ENCODE peak calls at places on chromosomes 5 and 9, in eight cellular contexts. Q, V, P, L, W, D, X and H are unnamed samples.

GRCh38 chr9:113373255-113373654 is 3.5 kb downstream of the HDHD3 start:
- DNase-seq in Q (no peak), D (no peak), V (no peak), W (no peak), P (no peak), X (no peak), L (no peak), H (no peak)

GRCh38 chr5:144232285-144232684 is 61.6 kb downstream of the KCTD16 start:
- DNase-seq in D (no peak), W (no peak), Q (no peak), X (no peak), V (no peak), L (no peak), P (no peak), H (no peak)

GRCh38 chr5:1210832-1211251 is 9.4 kb downstream of the SLC6A19 start:
- DNase-seq in Q (no peak), X (no peak), P (no peak), D (no peak), W (no peak), V (no peak), L (no peak), H (no peak)

GRCh38 chr9:75616052-75616451 is 274.4 kb upstream of the PCSK5 start:
- DNase-seq in W (no peak), P (no peak), Q (no peak), L (no peak), X (no peak), V (no peak), D (no peak), H (no peak)

GRCh38 chr9:28004900-28005299 is 431.6 kb upstream of the C9orf72 start:
- DNase-seq in W (no peak), V (no peak), P (no peak), L (no peak), Q (no peak), X (no peak), D (no peak), H (no peak)

GRCh38 chr5:19927919-19928318 is 60.1 kb downstream of the CDH18 start:
- DNase-seq in P (no peak), V (peak), X (no peak), Q (no peak), L (no peak), W (no peak), D (peak), H (no peak)

GRCh38 chr5:151570512-151571269 is 20.4 kb downstream of the FAT2 start:
- DNase-seq in W (no peak), P (no peak), X (no peak), D (no peak), V (peak), Q (no peak), L (no peak), H (no peak)

GRCh38 chr5:58046371-58046770 is 413.5 kb downstream of the PLK2 start:
- DNase-seq in P (no peak), V (no peak), X (no peak), D (no peak), Q (no peak), W (no peak), L (no peak), H (no peak)

GRCh38 chr5:112735702-112736101 is 2.0 kb upstream of the APC start:
- DNase-seq in X (no peak), P (no peak), D (no peak), L (no peak), Q (no peak), W (no peak), V (no peak), H (no peak)

GRCh38 chr9:98038958-98039357 is 17.6 kb upstream of the NANS start:
- DNase-seq in W (no peak), X (no peak), Q (no peak), P (no peak), L (no peak), D (no peak), V (no peak), H (no peak)

GRCh38 chr5:79962580-79963222 is 28.4 kb downstream of the MTX3 start:
- DNase-seq in W (no peak), Q (no peak), V (no peak), D (no peak), P (no peak), L (no peak), X (no peak), H (peak)

GRCh38 chr9:113887436-113887835 is 11.3 kb downstream of the ZNF618 start:
- DNase-seq in P (no peak), L (no peak), V (no peak), W (no peak), Q (no peak), X (no peak), D (no peak), H (peak)

GRCh38 chr5:1850324-1851154 is 32.2 kb downstream of the IRX4 start:
- DNase-seq in L (no peak), V (peak), Q (no peak), P (no peak), X (no peak), W (no peak), D (no peak), H (no peak)

GRCh38 chr9:35510745-35511428 is 21.0 kb downstream of the RUSC2 start:
- DNase-seq in Q (peak), V (no peak), W (peak), D (no peak), X (peak), L (peak), P (no peak), H (no peak)

GRCh38 chr5:33843579-33843978 is 48.2 kb downstream of the ADAMTS12 start:
- DNase-seq in Q (no peak), P (no peak), X (no peak), L (no peak), V (no peak), D (no peak), W (no peak), H (no peak)

GRCh38 chr5:124641154-124641792 is 105.2 kb downstream of the ZNF608 start:
- DNase-seq in L (no peak), Q (no peak), W (peak), P (no peak), D (no peak), X (peak), V (no peak), H (no peak)

GRCh38 chr5:124644138-124644537 is 102.3 kb downstream of the ZNF608 start:
- DNase-seq in L (no peak), Q (no peak), W (no peak), D (no peak), X (no peak), V (no peak), P (no peak), H (peak)

GRCh38 chr5:124644582-124644981 is 101.9 kb downstream of the ZNF608 start:
- DNase-seq in V (no peak), P (no peak), D (no peak), X (no peak), W (no peak), L (no peak), Q (no peak), H (no peak)

GRCh38 chr5:124642148-124642547 is 104.3 kb downstream of the ZNF608 start:
- DNase-seq in W (no peak), X (no peak), L (no peak), Q (no peak), P (no peak), V (no peak), D (no peak), H (peak)

GRCh38 chr5:124643306-124643705 is 103.1 kb downstream of the ZNF608 start:
- DNase-seq in V (peak), D (no peak), Q (no peak), X (no peak), P (no peak), W (no peak), L (no peak), H (peak)
- H3K4me3 ChIP-seq in V (no peak), D (no peak), Q (no peak), X (no peak), P (no peak), W (no peak), L (no peak), H (no peak)

GRCh38 chr5:38821679-38822078 is 24.1 kb upstream of the OSMR start:
- DNase-seq in X (no peak), Q (no peak), V (no peak), P (no peak), W (no peak), L (no peak), D (no peak), H (no peak)

GRCh38 chr5:38814879-38815278 is 30.9 kb upstream of the OSMR start:
- DNase-seq in D (no peak), V (no peak), W (no peak), X (no peak), Q (no peak), L (no peak), P (no peak), H (no peak)

DNA sequence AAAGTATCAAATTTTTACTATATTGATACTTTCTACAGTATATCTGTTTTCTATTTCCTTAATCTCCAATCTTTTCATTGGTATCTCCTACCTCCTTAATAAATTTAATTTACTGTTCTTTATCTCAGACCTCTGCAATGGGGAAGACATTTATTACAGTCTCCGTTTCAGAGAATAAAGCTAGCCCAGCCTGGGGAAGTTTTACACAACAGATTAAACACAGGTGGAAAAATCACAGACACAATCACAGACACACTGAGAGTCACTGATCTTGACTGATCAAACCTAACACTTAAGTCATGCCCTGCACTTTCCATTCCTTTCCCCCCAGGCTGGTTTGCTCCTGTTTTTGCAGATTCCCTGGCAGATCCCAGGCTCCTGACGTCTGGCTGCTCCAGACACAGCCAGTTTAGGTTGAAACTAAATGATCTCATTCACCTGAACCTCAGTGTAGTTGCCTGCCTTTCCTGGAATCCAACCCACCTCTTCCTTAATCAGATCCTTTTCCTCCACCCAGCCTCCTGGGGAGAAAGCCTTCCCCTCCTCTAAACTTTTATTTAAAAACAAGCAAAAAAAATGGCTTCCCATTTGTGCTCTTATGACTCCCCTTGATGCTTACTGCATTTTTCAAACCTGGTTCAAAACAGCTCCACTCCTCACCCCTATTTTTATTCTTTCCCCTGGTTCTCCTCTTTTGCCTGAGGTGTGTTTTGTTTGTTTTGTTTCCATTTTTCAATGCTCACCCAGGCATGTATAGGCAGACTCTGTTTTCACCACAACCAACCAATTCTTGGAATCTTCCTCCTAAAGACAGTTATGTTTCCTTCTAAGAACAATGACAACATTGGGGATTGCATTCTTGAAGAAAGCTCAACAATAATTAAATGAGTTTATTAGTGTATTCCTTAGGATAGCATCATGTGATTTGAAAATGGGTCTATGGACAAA is 29.5 kb upstream of the OSMR start:
- DNase-seq in V (peak), W (no peak), D (no peak), L (no peak), X (no peak), Q (no peak), P (no peak), H (no peak)
- TF ChIP-seq POLR2AphosphoS5 in V (no peak), W (no peak), D (no peak), L (no peak), X (no peak), Q (no peak), P (no peak), H (no peak)

GRCh38 chr9:33048054-33048465 is 23.0 kb downstream of the DNAJA1 start:
- DNase-seq in V (no peak), W (no peak), P (no peak), Q (no peak), X (no peak), L (no peak), D (no peak), H (no peak)

GRCh38 chr9:33041459-33042188 is 16.6 kb downstream of the DNAJA1 start:
- DNase-seq in X (no peak), D (no peak), V (no peak), P (no peak), W (no peak), Q (no peak), L (no peak), H (no peak)

GRCh38 chr9:33044162-33044673 is 19.1 kb downstream of the DNAJA1 start:
- DNase-seq in P (peak), X (peak), V (peak), Q (peak), W (peak), L (peak), D (peak), H (peak)

GRCh38 chr9:33042528-33042927 is 17.5 kb downstream of the DNAJA1 start:
- DNase-seq in Q (no peak), V (no peak), X (no peak), L (no peak), W (no peak), D (no peak), P (no peak), H (no peak)

DNA sequence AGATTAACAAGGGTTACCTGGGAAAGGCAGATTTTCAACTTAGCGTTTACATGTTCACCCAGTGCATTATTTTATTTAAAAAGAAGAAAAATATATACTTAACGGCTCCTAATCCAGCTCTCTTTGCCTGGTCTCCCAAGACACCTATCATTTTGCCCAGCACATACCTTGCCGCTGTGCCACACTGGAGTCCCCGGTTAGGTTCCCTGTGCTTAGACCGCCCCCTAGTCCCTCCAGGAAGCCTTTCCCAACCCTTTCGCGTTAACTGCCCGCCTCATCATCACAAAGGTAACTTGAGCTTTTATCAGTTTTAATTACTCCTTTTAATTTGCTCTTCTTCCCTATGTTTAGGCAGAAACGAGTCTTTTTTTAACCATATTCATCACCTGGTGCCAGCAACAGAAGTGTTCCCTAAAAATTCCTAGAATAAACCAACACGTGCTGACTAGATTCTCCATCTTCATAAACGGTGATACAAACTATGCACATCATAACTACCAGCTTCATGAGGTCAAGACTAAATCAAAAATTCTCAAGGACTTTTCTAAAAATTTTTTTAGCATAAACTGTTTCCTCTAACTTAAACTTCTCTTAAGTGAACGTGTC is 19.7 kb downstream of the DNAJA1 start:
- DNase-seq in Q (no peak), P (no peak), D (no peak), V (peak), L (no peak), W (peak), X (peak), H (no peak)
- H3K4me3 ChIP-seq in Q (peak), P (peak), D (peak), V (peak), L (peak), W (peak), X (peak), H (peak)

GRCh38 chr5:125017796-125018195 is 271.4 kb upstream of the ZNF608 start:
- DNase-seq in V (no peak), D (no peak), P (no peak), Q (no peak), W (no peak), X (no peak), L (no peak), H (no peak)

GRCh38 chr5:125011982-125012381 is 265.5 kb upstream of the ZNF608 start:
- DNase-seq in V (no peak), X (no peak), P (no peak), L (no peak), W (no peak), D (no peak), Q (no peak), H (no peak)

GRCh38 chr5:125011419-125011818 is 265.0 kb upstream of the ZNF608 start:
- DNase-seq in L (no peak), Q (no peak), D (no peak), W (no peak), P (no peak), V (no peak), X (no peak), H (no peak)

GRCh38 chr5:125011014-125011413 is 264.6 kb upstream of the ZNF608 start:
- DNase-seq in D (no peak), X (no peak), Q (no peak), P (no peak), W (no peak), L (no peak), V (no peak), H (no peak)

DNA sequence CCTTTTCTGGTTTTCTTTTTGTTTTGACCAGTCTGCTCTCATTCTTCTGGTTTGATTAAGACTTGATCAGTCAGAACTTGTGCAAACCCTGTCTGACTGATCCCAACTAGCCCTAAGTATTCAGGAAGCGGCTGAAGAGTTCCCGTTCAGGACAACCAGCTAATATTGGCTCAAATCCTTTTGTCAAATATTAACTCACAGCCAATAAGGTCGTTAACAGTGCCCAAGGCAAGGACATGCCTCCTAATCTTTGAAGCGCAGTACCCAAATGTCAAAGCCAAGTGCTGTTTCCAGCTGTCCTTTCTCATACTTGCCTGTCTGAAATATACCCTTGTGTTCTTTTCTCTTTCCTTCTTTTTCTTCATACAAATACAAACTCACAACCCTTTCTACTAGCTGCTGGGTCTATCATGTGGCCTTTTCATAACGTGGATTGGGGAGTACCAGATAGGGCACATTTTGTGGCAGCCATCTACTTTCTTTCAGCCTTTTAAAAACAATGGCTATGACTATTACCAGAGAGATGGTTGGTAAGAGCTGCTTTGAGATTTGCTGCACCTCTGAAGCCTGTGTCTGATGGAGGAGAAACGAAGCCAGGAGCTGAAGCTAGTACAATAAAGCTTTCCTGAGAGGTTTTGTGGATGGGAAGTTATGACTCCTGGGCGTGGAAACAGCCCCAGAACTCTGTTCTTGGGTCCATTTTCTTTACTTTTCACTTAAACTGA is 266.4 kb upstream of the ZNF608 start:
- DNase-seq in V (no peak), Q (no peak), D (no peak), W (no peak), X (no peak), P (no peak), L (no peak), H (no peak)
- TF ChIP-seq POLR2AphosphoS5 in V (no peak), Q (no peak), D (no peak), W (no peak), X (no peak), P (no peak), L (no peak), H (no peak)